ENCODE peak calls at places on chromosomes 12 and 14, in five cellular contexts. K is breast epithelium; Y is CD8-positive, alpha-beta T cell; M is upper lobe of right lung; X is mucosa of descending colon. N is an unnamed sample.

GRCh38 chr14:76777721-76778120 is 16.5 kb downstream of the VASH1 start:
- DNase-seq in K (peak), Y (no peak), M (no peak), X (no peak), N (no peak)

GRCh38 chr12:38370311-38370710 is 53.7 kb downstream of the ALG10B start:
- DNase-seq in K (no peak), Y (no peak), M (no peak), X (no peak), N (no peak)

GRCh38 chr12:15534322-15534721 is 212.0 kb downstream of the PTPRO start:
- DNase-seq in K (no peak), Y (no peak), M (no peak), X (no peak), N (no peak)

GRCh38 chr14:21771671-21772070 is 98.1 kb upstream of the OR4E1 start:
- DNase-seq in K (no peak), Y (no peak), M (no peak), X (no peak), N (no peak)

GRCh38 chr12:54054442-54055332 is 1.1 kb downstream of the HOXC4 start:
- DNase-seq in K (no peak), Y (no peak), M (no peak), X (no peak), N (no peak)

GRCh38 chr14:59422069-59422881 is 42.9 kb downstream of the GPR135 start:
- DNase-seq in K (no peak), Y (no peak), M (no peak), X (no peak), N (peak)

GRCh38 chr12:68733661-68734071 is 12.3 kb upstream of the SLC35E3 start:
- DNase-seq in K (no peak), Y (no peak), M (no peak), X (no peak), N (peak)

GRCh38 chr12:131133015-131133905 is 179.6 kb downstream of the ADGRD1 start:
- DNase-seq in K (no peak), Y (no peak), M (no peak), X (no peak), N (no peak)

GRCh38 chr14:93160353-93160801 is 24.3 kb downstream of the MOAP1 start:
- DNase-seq in K (no peak), Y (no peak), M (no peak), X (no peak), N (peak)

GRCh38 chr14:22200977-22201605 is 387.9 kb downstream of the DAD1 start:
- DNase-seq in K (no peak), Y (no peak), M (no peak), X (no peak), N (peak)

GRCh38 chr14:104841730-104842129 is 23.3 kb upstream of the CEP170B start:
- DNase-seq in K (no peak), Y (no peak), M (no peak), X (no peak), N (no peak)

GRCh38 chr14:104845033-104845666 is 19.9 kb upstream of the CEP170B start:
- DNase-seq in K (no peak), Y (no peak), M (peak), X (no peak), N (no peak)

GRCh38 chr14:104843442-104844305 is 21.4 kb upstream of the CEP170B start:
- DNase-seq in K (no peak), Y (no peak), M (peak), X (no peak), N (no peak)

GRCh38 chr14:104844306-104845032 is 20.6 kb upstream of the CEP170B start:
- DNase-seq in K (no peak), Y (no peak), M (peak), X (no peak), N (no peak)

GRCh38 chr14:104843006-104843405 is 22.1 kb upstream of the CEP170B start:
- DNase-seq in K (no peak), Y (no peak), M (no peak), X (no peak), N (no peak)
- H3K4me3 ChIP-seq in K (peak), Y (no peak), M (peak), X (no peak), N (no peak)

GRCh38 chr12:110245278-110245868 is 35.7 kb upstream of the ATP2A2 start:
- DNase-seq in K (no peak), Y (peak), M (peak), X (peak), N (no peak)
- TF ChIP-seq CTCF in K (no peak), Y (no peak), M (peak), X (peak), N (peak)

GRCh38 chr12:80213246-80213645 is 113.9 kb downstream of the OTOGL start:
- DNase-seq in K (no peak), Y (no peak), M (no peak), X (no peak), N (no peak)

GRCh38 chr12:80222261-80222660 is 122.9 kb downstream of the OTOGL start:
- DNase-seq in K (no peak), Y (no peak), M (no peak), X (no peak), N (peak)

GRCh38 chr12:80218925-80219714 is 119.8 kb downstream of the OTOGL start:
- DNase-seq in K (no peak), Y (no peak), M (no peak), X (no peak), N (no peak)

GRCh38 chr12:80213871-80214270 is 114.5 kb downstream of the OTOGL start:
- DNase-seq in K (no peak), Y (no peak), M (no peak), X (no peak), N (no peak)

DNA sequence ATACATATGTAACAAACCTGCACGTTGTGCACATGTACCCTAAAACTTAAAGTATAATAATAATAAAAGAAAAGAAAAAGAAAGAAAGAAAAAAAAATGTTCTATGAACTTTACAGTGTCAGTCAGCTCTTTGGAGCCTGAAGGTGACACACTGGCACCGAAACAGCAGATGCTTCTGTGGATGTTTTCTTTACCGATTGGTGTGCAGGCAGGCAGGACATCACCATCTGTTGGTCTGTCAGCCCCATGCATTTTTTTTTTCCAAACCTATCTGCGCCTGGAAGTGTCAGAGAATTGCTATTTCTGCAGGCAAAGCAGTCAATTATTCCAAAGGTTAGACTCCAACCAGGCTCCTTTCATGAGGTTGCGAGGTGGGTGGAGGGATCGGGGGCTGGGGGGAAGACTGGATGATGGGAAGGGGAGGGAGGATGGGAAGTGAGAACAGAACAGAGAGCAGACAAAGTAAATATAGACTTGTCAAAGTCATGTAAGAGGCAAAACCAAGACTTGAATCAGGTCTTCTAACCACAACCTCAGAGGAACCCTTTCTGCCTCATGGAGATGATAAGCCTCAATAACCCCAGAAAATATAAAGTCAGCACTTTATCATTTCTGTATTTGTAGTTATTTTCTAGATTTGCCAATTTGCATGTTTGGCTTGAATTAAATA is 117.7 kb downstream of the OTOGL start:
- DNase-seq in K (no peak), Y (no peak), M (no peak), X (no peak), N (no peak)
- H3K4me3 ChIP-seq in K (no peak), Y (no peak), M (no peak), X (no peak), N (no peak)

DNA sequence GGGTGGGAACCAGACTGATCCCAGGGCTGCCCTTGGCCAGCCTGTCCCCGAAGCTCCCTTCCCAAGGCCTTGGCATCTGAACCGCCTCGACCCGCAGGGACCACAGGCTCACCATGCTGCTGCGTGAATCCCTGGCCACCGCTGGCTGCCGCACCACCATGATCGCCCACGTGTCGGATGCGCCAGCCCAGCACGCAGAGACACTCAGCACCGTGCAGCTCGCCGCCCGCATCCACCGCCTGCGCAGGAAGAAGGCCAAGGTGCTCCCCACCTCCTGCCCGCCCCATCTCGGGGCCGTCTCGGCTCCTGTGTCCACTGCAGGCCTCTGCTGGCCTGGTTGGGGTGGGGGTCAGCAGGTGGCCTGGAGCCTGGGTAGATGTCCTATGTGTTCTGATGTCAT is 35.7 kb downstream of the KIF26A start:
- DNase-seq in K (no peak), Y (no peak), M (no peak), X (no peak), N (no peak)
- TF ChIP-seq CTCF in K (no peak), Y (no peak), M (no peak), X (no peak), N (no peak)

GRCh38 chr12:48002773-48003218 is 1.5 kb downstream of the COL2A1 start:
- DNase-seq in K (no peak), Y (no peak), M (no peak), X (peak), N (peak)

GRCh38 chr12:48002179-48002601 is 2.1 kb downstream of the COL2A1 start:
- DNase-seq in K (no peak), Y (no peak), M (no peak), X (no peak), N (no peak)

GRCh38 chr12:48004039-48004940 is at the start of gene COL2A1:
- DNase-seq in K (no peak), Y (no peak), M (no peak), X (no peak), N (no peak)

GRCh38 chr12:48004941-48005749 is 869 bp upstream of the COL2A1 start:
- DNase-seq in K (no peak), Y (no peak), M (no peak), X (no peak), N (no peak)

DNA sequence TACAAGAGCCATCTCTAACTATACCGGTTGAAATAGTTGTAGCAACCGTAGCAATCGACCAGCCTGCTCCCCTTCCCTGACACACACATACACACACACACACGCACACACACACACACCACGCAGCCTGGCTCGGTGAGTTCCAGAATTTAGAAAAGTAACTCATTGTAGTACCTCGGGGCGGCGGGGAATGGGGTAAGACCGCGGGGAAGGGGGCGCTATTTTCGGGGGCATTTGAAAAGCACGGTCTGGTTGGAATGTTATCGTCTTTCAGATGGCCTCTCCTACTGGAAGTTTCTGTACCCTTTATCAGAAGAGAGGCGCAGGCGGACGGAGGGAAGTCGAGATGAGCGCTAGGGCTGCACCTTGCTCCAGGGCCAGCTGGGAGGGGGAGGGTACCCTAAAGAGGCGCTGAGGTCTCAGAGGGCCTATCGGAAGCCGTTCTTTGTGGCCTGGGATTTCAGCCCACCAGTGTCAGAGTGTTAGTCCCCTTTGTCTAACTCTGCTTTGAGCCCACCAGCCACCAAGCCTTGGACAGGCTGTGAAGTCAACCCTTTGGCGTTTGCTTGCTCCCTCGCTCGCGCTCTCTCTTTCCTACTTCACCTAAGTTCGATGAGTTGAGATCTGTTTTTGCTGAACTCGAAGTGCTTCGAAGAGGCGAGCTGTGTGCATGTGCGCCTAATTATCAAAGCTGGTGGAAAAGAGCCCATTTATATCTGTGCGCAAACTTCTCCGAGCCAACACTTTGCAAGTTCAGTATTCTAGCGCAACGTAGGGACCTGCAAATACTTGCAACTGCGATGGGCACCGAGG is 844 bp downstream of the COL2A1 start:
- DNase-seq in K (no peak), Y (no peak), M (no peak), X (no peak), N (no peak)
- H3K4me3 ChIP-seq in K (peak), Y (peak), M (no peak), X (no peak), N (no peak)

DNA sequence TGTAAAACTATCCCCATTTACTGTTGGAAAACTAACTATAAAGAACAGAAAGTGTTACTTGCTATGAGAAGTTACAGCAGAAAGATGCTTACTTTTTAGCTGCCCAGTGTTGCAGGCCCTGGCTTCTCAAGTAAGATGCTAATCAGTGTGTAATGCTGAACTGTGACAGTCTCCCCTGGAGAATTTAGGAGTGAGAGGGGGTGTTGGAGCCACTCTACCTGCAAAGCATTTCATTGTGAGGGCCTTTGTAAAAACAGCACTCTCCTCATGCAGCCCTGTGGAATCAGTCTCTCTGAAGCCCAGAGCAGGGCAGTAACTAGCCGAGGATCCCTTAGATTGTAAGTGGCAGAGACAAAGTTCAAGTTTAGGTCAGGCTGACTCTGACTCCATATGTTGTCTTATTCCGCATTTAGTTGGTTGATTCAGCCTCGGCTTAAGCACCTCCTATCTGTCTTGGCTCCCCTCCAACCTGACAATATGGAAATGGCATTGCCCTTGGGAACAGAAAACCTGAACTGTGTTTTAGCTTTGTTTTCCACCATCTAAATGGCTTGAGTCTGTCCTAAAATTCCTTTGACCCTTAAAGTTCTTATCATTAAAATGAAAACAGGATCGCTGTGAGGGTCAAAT is 141.3 kb downstream of the PRKCH start:
- DNase-seq in K (no peak), Y (no peak), M (no peak), X (no peak), N (peak)
- TF ChIP-seq CTCF in K (no peak), Y (no peak), M (no peak), X (no peak), N (peak)

GRCh38 chr14:37447883-37448391 is 147.1 kb downstream of the FOXA1 start:
- DNase-seq in K (no peak), Y (no peak), M (no peak), X (no peak), N (no peak)

GRCh38 chr14:37443461-37443860 is 151.6 kb downstream of the FOXA1 start:
- DNase-seq in K (no peak), Y (no peak), M (no peak), X (no peak), N (no peak)
- H3K4me3 ChIP-seq in K (no peak), Y (no peak), M (no peak), X (no peak), N (no peak)

GRCh38 chr12:18320036-18320617 is 58.8 kb downstream of the PIK3C2G start:
- DNase-seq in K (no peak), Y (no peak), M (no peak), X (no peak), N (peak)
- TF ChIP-seq CTCF in K (peak), Y (no peak), M (peak), X (no peak), N (peak)